ENCODE peak calls at places on chromosome X, in ten cellular contexts. C is activated CD4-positive, alpha-beta T cell treated with anti-CD3 and anti-CD28 coated beads, Interleukin-2, amount 50 U/mL, for 4 hours; E is HFF-Myc; S is hippocampal formation; U is germinal center; X is COR-L47; J is GM13977; N is iPS-NIHi11; F is lung; D is EL. Y is an unnamed sample.

GRCh38 chrX:104523858-104524257 is 42.1 kb upstream of the IL1RAPL2 start:
- DNase-seq in N (no peak), U (no peak), C (no peak), E (no peak), J (no peak), X (no peak), D (no peak), S (no peak), F (no peak), Y (no peak)

GRCh38 chrX:39859991-39860861 is 237.5 kb downstream of the BCOR start:
- DNase-seq in F (peak), X (no peak), S (no peak), U (peak), J (peak), C (peak), E (peak), D (peak), N (peak), Y (no peak)

GRCh38 chrX:48493890-48494364 is 14.9 kb upstream of the PORCN start:
- DNase-seq in U (no peak), E (no peak), D (peak), C (no peak), F (no peak), N (peak), X (no peak), J (no peak), S (no peak), Y (peak)

GRCh38 chrX:79325263-79325958 is 41.7 kb downstream of the ITM2A start:
- DNase-seq in S (no peak), X (no peak), U (no peak), C (peak), N (no peak), J (no peak), D (no peak), F (peak), E (no peak), Y (no peak)

GRCh38 chrX:46653482-46653881 is 79.9 kb downstream of the CHST7 start:
- DNase-seq in E (no peak), F (no peak), D (no peak), X (peak), C (no peak), S (no peak), N (no peak), U (no peak), J (no peak), Y (no peak)

GRCh38 chrX:130738638-130739195 is 164.3 kb downstream of the ENOX2 start:
- DNase-seq in F (no peak), C (no peak), J (no peak), D (no peak), S (no peak), E (peak), X (peak), U (no peak), N (peak), Y (no peak)

GRCh38 chrX:96372313-96373046 is 312.2 kb upstream of the DIAPH2 start:
- DNase-seq in S (peak), F (no peak), E (no peak), D (peak), U (no peak), X (no peak), N (peak), C (no peak), J (peak), Y (no peak)

GRCh38 chrX:86148024-86148511 is at the start of gene DACH2:
- DNase-seq in N (peak), U (peak), C (no peak), J (peak), D (peak), S (peak), F (peak), X (peak), E (no peak), Y (peak)

GRCh38 chrX:115038406-115038805 is 21.0 kb upstream of the IL13RA2 start:
- DNase-seq in S (no peak), J (no peak), E (no peak), U (no peak), D (no peak), N (no peak), X (no peak), C (no peak), F (no peak), Y (no peak)

GRCh38 chrX:40573763-40574162 is 7.0 kb upstream of the ATP6AP2 start:
- DNase-seq in D (peak), E (no peak), J (no peak), C (peak), X (no peak), F (no peak), S (no peak), N (no peak), U (no peak), Y (no peak)

GRCh38 chrX:65706041-65706828 is 38.8 kb downstream of the MSN start:
- DNase-seq in U (no peak), F (peak), E (peak), X (no peak), S (no peak), D (peak), J (no peak), C (no peak), N (peak), Y (no peak)

GRCh38 chrX:139423186-139423585 is 107.4 kb upstream of the F9 start:
- DNase-seq in J (no peak), N (no peak), U (no peak), C (no peak), D (no peak), X (no peak), S (no peak), E (no peak), F (no peak), Y (no peak)

GRCh38 chrX:97326456-97326855 is 442.7 kb downstream of the RPA4 start:
- DNase-seq in U (peak), C (no peak), F (no peak), J (peak), N (no peak), E (no peak), S (no peak), D (no peak), X (no peak), Y (no peak)

GRCh38 chrX:49627030-49627777 is 28.4 kb downstream of the GAGE1 start:
- DNase-seq in J (no peak), E (no peak), S (no peak), D (no peak), C (peak), F (no peak), X (no peak), U (peak), N (peak), Y (no peak)

GRCh38 chrX:75522565-75523411 is at the start of gene ZDHHC15:
- DNase-seq in N (peak), J (peak), E (no peak), F (peak), C (peak), U (peak), D (peak), X (peak), S (peak), Y (peak)

GRCh38 chrX:106902684-106903083 is 457 bp downstream of the RIPPLY1 start:
- DNase-seq in C (no peak), J (no peak), E (no peak), U (no peak), N (no peak), F (no peak), D (no peak), S (no peak), X (no peak), Y (no peak)

GRCh38 chrX:10071451-10072163 is 85.2 kb upstream of the CLCN4 start:
- DNase-seq in X (peak), N (no peak), J (no peak), E (no peak), D (no peak), S (no peak), U (no peak), F (no peak), C (no peak), Y (peak)

GRCh38 chrX:39012561-39013209 is 211.4 kb downstream of the MID1IP1 start:
- DNase-seq in C (no peak), D (no peak), E (no peak), F (no peak), U (no peak), X (no peak), J (no peak), N (peak), S (no peak), Y (no peak)

GRCh38 chrX:30995060-30995700 is 76.7 kb downstream of the FTHL17 start:
- DNase-seq in F (no peak), J (no peak), S (no peak), N (no peak), D (no peak), U (no peak), E (no peak), X (no peak), C (no peak), Y (no peak)

GRCh38 chrX:70166601-70167590 is 10.4 kb upstream of the DGAT2L6 start:
- DNase-seq in D (peak), F (no peak), N (no peak), C (no peak), S (peak), J (no peak), U (no peak), X (no peak), E (peak), Y (no peak)

GRCh38 chrX:68018248-68019203 is 414.8 kb downstream of the OPHN1 start:
- DNase-seq in D (peak), E (no peak), N (peak), J (no peak), X (no peak), S (no peak), U (no peak), C (no peak), F (no peak), Y (peak)